ENCODE peak calls at places on chromosomes 11 and 22, in eight cellular contexts. T is Daoy; B is activated T-cell treated with anti-CD3 and anti-CD28 coated beads, Interleukin-2, amount 50 U/mL, for 4 hours; I is iPS DF 19.7; L is T-cell; A is tibial nerve; F is Right ventricle myocardium inferior; D is pons. Z is an unnamed sample.

GRCh38 chr22:37196539-37197450 is 8.7 kb upstream of the C1QTNF6 start:
- DNase-seq in T (peak; percentile 77), B (no peak), I (no peak), L (no peak), A (peak; percentile 77), F (peak; percentile 91), D (peak; percentile 53), Z (no peak)

GRCh38 chr11:107018274-107018901 is at the start of gene GUCY1A2:
- DNase-seq in T (peak; percentile 50), B (no peak), I (no peak), L (no peak), A (no peak), F (peak; percentile 54), D (no peak), Z (no peak)

GRCh38 chr22:17369553-17370035 is 334 bp downstream of the CECR2 start:
- DNase-seq in T (peak; percentile 78), B (no peak), I (no peak), L (peak; percentile 16), A (no peak), F (no peak), D (no peak), Z (no peak)

GRCh38 chr22:20615021-20615420 is 107.6 kb downstream of the MED15 start:
- DNase-seq in T (no peak), B (no peak), I (no peak), L (no peak), A (no peak), F (no peak), D (peak; percentile 2), Z (no peak)

GRCh38 chr11:117768506-117768905 is 28.5 kb downstream of the DSCAML1 start:
- DNase-seq in T (no peak), B (no peak), I (no peak), L (no peak), A (no peak), F (no peak), D (no peak), Z (no peak)

GRCh38 chr22:23069502-23070357 is 589 bp upstream of the GNAZ start:
- DNase-seq in T (peak; percentile 93), B (peak; percentile 81), I (peak; percentile 12), L (peak; percentile 84), A (peak; percentile 84), F (peak; percentile 94), D (peak; percentile 86), Z (peak; percentile 51)

GRCh38 chr11:61746654-61747388 is 5.6 kb upstream of the MYRF start:
- DNase-seq in T (no peak), B (no peak), I (no peak), L (no peak), A (no peak), F (no peak), D (no peak), Z (no peak)

GRCh38 chr22:45009881-45010531 is at the start of gene PHF21B:
- DNase-seq in T (peak; percentile 86), B (no peak), I (no peak), L (no peak), A (no peak), F (peak; percentile 71), D (no peak), Z (no peak)

GRCh38 chr11:116602637-116602942 is 170.2 kb downstream of the BUD13 start:
- DNase-seq in T (no peak), B (no peak), I (no peak), L (no peak), A (no peak), F (no peak), D (no peak), Z (no peak)

GRCh38 chr11:134442246-134442645 is 30.2 kb upstream of the B3GAT1 start:
- DNase-seq in T (no peak), B (no peak), I (no peak), L (no peak), A (no peak), F (no peak), D (no peak), Z (no peak)

GRCh38 chr11:120337133-120337895 is 1.1 kb downstream of the ARHGEF12 start:
- DNase-seq in T (peak; percentile 36), B (peak; percentile 6), I (no peak), L (no peak), A (no peak), F (no peak), D (peak; percentile 49), Z (peak; percentile 12)

GRCh38 chr11:2787816-2788750 is 88.3 kb upstream of the KCNQ1OT1 start:
- DNase-seq in T (no peak), B (no peak), I (no peak), L (no peak), A (no peak), F (peak; percentile 45), D (no peak), Z (no peak)

GRCh38 chr22:44665115-44665514 is 36.9 kb upstream of the PRR5 start:
- DNase-seq in T (no peak), B (no peak), I (no peak), L (no peak), A (no peak), F (peak; percentile 74), D (peak; percentile 78), Z (no peak)

GRCh38 chr11:75475767-75476650 is 43.0 kb upstream of the KLHL35 start:
- DNase-seq in T (peak; percentile 63), B (no peak), I (no peak), L (peak; percentile 8), A (peak; percentile 49), F (no peak), D (no peak), Z (no peak)

GRCh38 chr22:21984793-21985192 is 2.2 kb upstream of the TOP3B start:
- DNase-seq in T (peak; percentile 39), B (no peak), I (peak; percentile 25), L (no peak), A (no peak), F (no peak), D (no peak), Z (no peak)

GRCh38 chr22:45240137-45240809 is 421 bp downstream of the KIAA0930 start:
- DNase-seq in T (peak; percentile 28), B (peak; percentile 17), I (no peak), L (no peak), A (no peak), F (peak; percentile 72), D (no peak), Z (no peak)

Z was measured in thoracic aorta.